ENCODE peak calls at places on chromosomes 13 and 19, in eight cellular contexts. Z, F, J, O, A, K, E and L are unnamed samples.

GRCh38 chr13:98681017-98681416 is 71.5 kb downstream of the SLC15A1 start:
- DNase-seq in O (no peak), A (no peak), Z (no peak), K (no peak), E (no peak), F (no peak), J (no peak), L (no peak)

GRCh38 chr13:46783504-46783903 is 13.5 kb downstream of the ESD start:
- DNase-seq in E (no peak), O (no peak), A (no peak), Z (no peak), K (no peak), J (no peak), F (no peak), L (no peak)

GRCh38 chr19:6828306-6828697 is 55.8 kb downstream of the VAV1 start:
- DNase-seq in F (no peak), J (no peak), K (no peak), E (peak), O (no peak), Z (no peak), A (no peak), L (no peak)

GRCh38 chr13:66899955-66900354 is 330.2 kb downstream of the PCDH9 start:
- DNase-seq in K (no peak), E (no peak), J (no peak), A (no peak), O (peak), Z (peak), F (no peak), L (no peak)

GRCh38 chr13:112997188-112998135 is 28.4 kb downstream of the MCF2L start:
- DNase-seq in J (no peak), A (no peak), E (no peak), O (no peak), Z (no peak), F (no peak), K (no peak), L (no peak)

GRCh38 chr19:45668342-45668871 is 386 bp downstream of the GIPR start:
- DNase-seq in F (no peak), O (no peak), A (no peak), K (peak), Z (no peak), J (peak), E (no peak), L (no peak)

GRCh38 chr19:43784251-43784980 is 3.6 kb upstream of the KCNN4 start:
- DNase-seq in J (peak), A (no peak), Z (peak), F (no peak), E (no peak), K (peak), O (peak), L (peak)

GRCh38 chr13:103289661-103290060 is 223.4 kb upstream of the SLC10A2 start:
- DNase-seq in F (no peak), Z (peak), J (no peak), K (no peak), A (no peak), O (peak), E (no peak), L (no peak)

GRCh38 chr13:95115525-95115924 is 185.7 kb downstream of the ABCC4 start:
- DNase-seq in K (no peak), Z (peak), O (no peak), E (no peak), F (no peak), A (no peak), J (no peak), L (no peak)

GRCh38 chr19:55958356-55958755 is 10.7 kb downstream of the NLRP8 start:
- DNase-seq in J (peak), O (no peak), K (no peak), E (no peak), F (no peak), A (no peak), Z (no peak), L (no peak)

GRCh38 chr13:106958690-106959089 is 390.8 kb upstream of the ARGLU1 start:
- DNase-seq in E (no peak), J (no peak), O (no peak), F (no peak), A (no peak), Z (no peak), K (no peak), L (no peak)

GRCh38 chr19:38044267-38045111 is 137.5 kb downstream of the SIPA1L3 start:
- DNase-seq in O (no peak), K (no peak), E (no peak), A (no peak), F (no peak), J (no peak), Z (peak), L (peak)

GRCh38 chr13:105311094-105311493 is 1224.4 kb downstream of the EFNB2 start:
- DNase-seq in A (no peak), E (no peak), O (no peak), K (no peak), F (no peak), J (no peak), Z (no peak), L (no peak)

GRCh38 chr13:70623260-70623659 is 515.0 kb upstream of the KLHL1 start:
- DNase-seq in A (no peak), F (no peak), K (no peak), Z (peak), E (no peak), O (peak), J (no peak), L (peak)